ENCODE peak calls at places on chromosome 19, in eight cellular contexts. J, G, V, H, R, B, F and E are unnamed samples.

GRCh38 chr19:8518536-8518935 is 4.6 kb upstream of the ZNF414 start:
- DNase-seq in H (no peak), F (no peak), R (no peak), J (no peak), B (no peak), V (no peak), G (no peak), E (no peak)

GRCh38 chr19:18239303-18239702 is 13.1 kb upstream of the PDE4C start:
- DNase-seq in J (no peak), G (no peak), V (no peak), F (no peak), R (no peak), H (no peak), B (no peak), E (no peak)

GRCh38 chr19:38849746-38850230 is at the start of gene HNRNPL:
- DNase-seq in R (no peak), F (peak), J (peak), B (no peak), V (peak), H (no peak), G (no peak), E (peak)

GRCh38 chr19:10836478-10837325 is 690 bp upstream of the TMED1 start:
- DNase-seq in B (peak), H (peak), J (peak), F (peak), G (peak), V (peak), R (peak), E (peak)

GRCh38 chr19:35211545-35212230 is 16.9 kb downstream of the FAM187B start:
- DNase-seq in R (no peak), J (no peak), V (no peak), H (peak), B (no peak), G (no peak), F (no peak), E (peak)

GRCh38 chr19:33111587-33111986 is 20.3 kb upstream of the WDR88 start:
- DNase-seq in H (no peak), G (no peak), B (no peak), V (no peak), R (no peak), J (no peak), F (no peak), E (no peak)

GRCh38 chr19:4597975-4598671 is 38.6 kb upstream of the SEMA6B start:
- DNase-seq in F (no peak), R (no peak), B (no peak), G (peak), V (no peak), H (peak), J (no peak), E (peak)

GRCh38 chr19:33462112-33462726 is 59.4 kb downstream of the PEPD start:
- DNase-seq in J (no peak), F (no peak), V (peak), B (no peak), H (no peak), R (no peak), G (no peak), E (no peak)

GRCh38 chr19:42290523-42291436 is 11.2 kb upstream of the PRR19 start:
- DNase-seq in J (no peak), F (no peak), G (peak), B (no peak), V (no peak), H (peak), R (no peak), E (peak)

GRCh38 chr19:10686661-10687517 is 14.3 kb upstream of the QTRT1 start:
- DNase-seq in G (no peak), V (no peak), H (no peak), B (peak), F (peak), J (peak), R (no peak), E (no peak)

GRCh38 chr19:5023128-5023571 is 54.2 kb downstream of the KDM4B start:
- DNase-seq in G (no peak), B (peak), V (no peak), R (no peak), H (no peak), J (no peak), F (peak), E (no peak)

GRCh38 chr19:10113592-10113963 is 2.1 kb downstream of the P2RY11 start:
- DNase-seq in G (no peak), B (no peak), V (peak), F (no peak), H (no peak), R (no peak), J (no peak), E (no peak)

GRCh38 chr19:40549007-40549708 is 27.5 kb upstream of the SHKBP1 start:
- DNase-seq in H (peak), F (no peak), R (no peak), J (no peak), V (peak), B (no peak), G (peak), E (peak)

GRCh38 chr19:35882074-35882832 is 13.9 kb downstream of the APLP1 start:
- DNase-seq in G (peak), V (no peak), B (no peak), F (no peak), J (peak), H (peak), R (peak), E (no peak)

GRCh38 chr19:1133471-1133929 is 29.7 kb downstream of the GPX4 start:
- DNase-seq in R (no peak), J (no peak), H (peak), G (no peak), V (no peak), F (no peak), B (no peak), E (peak)

GRCh38 chr19:46818812-46819211 is 30.4 kb upstream of the SLC1A5 start:
- DNase-seq in G (peak), V (no peak), J (no peak), H (no peak), B (no peak), R (no peak), F (no peak), E (no peak)

GRCh38 chr19:34387446-34387810 is 16.8 kb upstream of the PDCD2L start:
- DNase-seq in H (no peak), B (no peak), F (no peak), J (no peak), R (no peak), V (no peak), G (no peak), E (no peak)

GRCh38 chr19:16575861-16576689 is 3.9 kb upstream of the SLC35E1 start:
- DNase-seq in R (no peak), V (no peak), H (no peak), F (no peak), G (no peak), J (no peak), B (no peak), E (no peak)

GRCh38 chr19:41341669-41342490 is 11.8 kb downstream of the TGFB1 start:
- DNase-seq in B (no peak), H (no peak), J (no peak), G (no peak), V (no peak), R (no peak), F (no peak), E (no peak)

GRCh38 chr19:1401138-1401888 is at the start of gene GAMT:
- DNase-seq in F (no peak), H (peak), J (peak), B (no peak), V (no peak), R (peak), G (no peak), E (peak)

GRCh38 chr19:55212447-55212846 is 3.1 kb upstream of the PTPRH start:
- DNase-seq in F (no peak), H (no peak), R (no peak), B (no peak), J (no peak), V (no peak), G (peak), E (no peak)

GRCh38 chr19:18399008-18399407 is 1.6 kb upstream of the LRRC25 start:
- DNase-seq in G (peak), H (no peak), F (no peak), J (no peak), R (no peak), B (no peak), V (no peak), E (no peak)

GRCh38 chr19:18021121-18021755 is 13.3 kb downstream of the ARRDC2 start:
- DNase-seq in G (peak), H (peak), B (peak), R (no peak), J (peak), V (peak), F (peak), E (peak)

GRCh38 chr19:29389495-29389894 is 136.3 kb upstream of the VSTM2B start:
- DNase-seq in H (no peak), R (no peak), V (peak), G (no peak), J (no peak), B (no peak), F (peak), E (no peak)

GRCh38 chr19:31269425-31270127 is 79.7 kb downstream of the TSHZ3 start:
- DNase-seq in B (no peak), H (no peak), V (no peak), F (no peak), J (no peak), G (peak), R (no peak), E (no peak)

GRCh38 chr19:48867119-48867921 is 1.1 kb downstream of the PLEKHA4 start:
- DNase-seq in R (no peak), V (no peak), J (no peak), G (peak), F (no peak), B (no peak), H (no peak), E (no peak)

GRCh38 chr19:33492951-33493350 is 28.6 kb downstream of the PEPD start:
- DNase-seq in H (no peak), J (no peak), G (no peak), R (no peak), B (no peak), V (peak), F (no peak), E (no peak)

GRCh38 chr19:49637865-49638350 is 2.0 kb downstream of the RRAS start:
- DNase-seq in H (no peak), G (peak), B (no peak), R (peak), V (peak), F (no peak), J (no peak), E (no peak)

GRCh38 chr19:8459520-8460260 is 14.9 kb downstream of the HNRNPM start:
- DNase-seq in V (no peak), B (no peak), G (no peak), F (no peak), H (no peak), J (no peak), R (no peak), E (no peak)